ENCODE peak calls at places on chromosomes 7 and 10, in nine cellular contexts. Z, M, G, D, T, J, K, X and C are unnamed samples.

GRCh38 chr7:127798769-127799372 is 146.9 kb downstream of the SND1 start:
- DNase-seq in M (no peak), X (no peak), D (no peak), Z (no peak), T (no peak), G (no peak), K (no peak), J (no peak), C (no peak)

GRCh38 chr10:52115823-52116222 is 198.3 kb upstream of the DKK1 start:
- DNase-seq in T (peak; percentile 44), X (no peak), K (no peak), D (no peak), J (no peak), Z (no peak), G (peak; percentile 17), M (peak; percentile 7), C (no peak)

GRCh38 chr7:47217086-47217485 is 364.8 kb downstream of the TNS3 start:
- DNase-seq in K (no peak), D (no peak), T (no peak), M (no peak), X (no peak), Z (no peak), G (no peak), J (no peak), C (no peak)

GRCh38 chr10:106114656-106115186 is 1049.8 kb downstream of the SORCS1 start:
- DNase-seq in D (no peak), M (no peak), X (no peak), J (no peak), Z (no peak), G (no peak), T (no peak), K (no peak), C (no peak)

GRCh38 chr10:72385724-72386123 is 31.0 kb upstream of the DNAJB12 start:
- DNase-seq in X (no peak), T (no peak), D (no peak), M (no peak), Z (no peak), G (no peak), K (no peak), J (no peak), C (no peak)

GRCh38 chr7:149881328-149882263 is 7.8 kb downstream of the ATP6V0E2 start:
- DNase-seq in D (no peak), T (no peak), G (no peak), Z (no peak), X (no peak), J (no peak), M (no peak), K (no peak), C (no peak)

GRCh38 chr10:22652988-22653431 is 61.4 kb downstream of the PIP4K2A start:
- DNase-seq in D (no peak), X (no peak), Z (no peak), K (no peak), J (no peak), T (no peak), M (no peak), G (no peak), C (no peak)

GRCh38 chr10:127715782-127716378 is 21.1 kb upstream of the FOXI2 start:
- DNase-seq in D (peak; percentile 7), M (peak; percentile 20), G (peak; percentile 15), J (no peak), K (no peak), T (peak; percentile 14), Z (peak; percentile 2), X (no peak), C (no peak)

GRCh38 chr7:144027070-144027469 is 21.7 kb upstream of the OR2A5 start:
- DNase-seq in D (peak; percentile 23), T (peak; percentile 76), K (no peak), M (no peak), X (no peak), J (no peak), G (peak; percentile 10), Z (no peak), C (no peak)

GRCh38 chr10:124033887-124034218 is 59.5 kb downstream of the CHST15 start:
- DNase-seq in G (peak; percentile 55), X (no peak), Z (no peak), J (no peak), T (no peak), K (peak; percentile 49), D (no peak), M (no peak), C (no peak)

GRCh38 chr10:61662794-61663259 is at the start of gene CABCOCO1:
- DNase-seq in M (no peak), G (peak; percentile 71), J (no peak), Z (no peak), X (no peak), K (peak; percentile 63), D (peak; percentile 58), T (peak; percentile 59), C (no peak)

GRCh38 chr10:117241541-117242462 is 888 bp downstream of the SLC18A2 start:
- DNase-seq in G (peak; percentile 10), Z (no peak), T (no peak), K (no peak), J (no peak), M (no peak), D (peak; percentile 7), X (no peak), C (no peak)

GRCh38 chr10:61822781-61823230 is 78.7 kb upstream of the ARID5B start:
- DNase-seq in K (no peak), M (no peak), G (peak; percentile 84), X (no peak), T (no peak), D (peak; percentile 71), J (no peak), Z (no peak), C (peak; percentile 50)

GRCh38 chr10:78736926-78737618 is 331.7 kb upstream of the ZMIZ1 start:
- DNase-seq in M (no peak), T (no peak), X (no peak), G (no peak), J (no peak), Z (no peak), K (no peak), D (no peak), C (no peak)

GRCh38 chr7:51455948-51456347 is 139.3 kb upstream of the COBL start:
- DNase-seq in J (no peak), Z (no peak), K (no peak), D (no peak), T (no peak), M (no peak), G (no peak), X (no peak), C (no peak)

GRCh38 chr7:142025896-142026295 is 30.2 kb downstream of the MGAM start:
- DNase-seq in X (no peak), D (no peak), J (no peak), M (no peak), Z (no peak), T (no peak), K (no peak), G (peak; percentile 58), C (no peak)

GRCh38 chr7:142030294-142030693 is 34.6 kb downstream of the MGAM start:
- DNase-seq in J (no peak), G (peak; percentile 23), T (peak; percentile 3), D (peak; percentile 4), X (no peak), M (no peak), K (no peak), Z (no peak), C (no peak)

GRCh38 chr7:142024547-142024946 is 28.9 kb downstream of the MGAM start:
- DNase-seq in J (no peak), D (peak; percentile 7), M (no peak), Z (no peak), K (no peak), T (no peak), X (no peak), G (peak; percentile 61), C (no peak)
- TF ChIP-seq CTCF in J (no peak), D (no peak), M (no peak), Z (no peak), K (no peak), T (no peak), X (no peak), G (no peak), C (no peak)

GRCh38 chr7:24233386-24233785 is 50.6 kb upstream of the NPY start:
- DNase-seq in X (no peak), J (no peak), T (no peak), G (no peak), D (no peak), Z (no peak), K (no peak), M (no peak), C (no peak)

GRCh38 chr7:24227068-24227467 is 56.9 kb upstream of the NPY start:
- DNase-seq in T (no peak), G (no peak), D (no peak), J (no peak), M (no peak), Z (no peak), K (no peak), X (no peak), C (no peak)

GRCh38 chr7:24229481-24230226 is 54.3 kb upstream of the NPY start:
- DNase-seq in K (no peak), Z (no peak), T (no peak), D (no peak), G (no peak), M (no peak), J (no peak), X (no peak), C (no peak)

DNA sequence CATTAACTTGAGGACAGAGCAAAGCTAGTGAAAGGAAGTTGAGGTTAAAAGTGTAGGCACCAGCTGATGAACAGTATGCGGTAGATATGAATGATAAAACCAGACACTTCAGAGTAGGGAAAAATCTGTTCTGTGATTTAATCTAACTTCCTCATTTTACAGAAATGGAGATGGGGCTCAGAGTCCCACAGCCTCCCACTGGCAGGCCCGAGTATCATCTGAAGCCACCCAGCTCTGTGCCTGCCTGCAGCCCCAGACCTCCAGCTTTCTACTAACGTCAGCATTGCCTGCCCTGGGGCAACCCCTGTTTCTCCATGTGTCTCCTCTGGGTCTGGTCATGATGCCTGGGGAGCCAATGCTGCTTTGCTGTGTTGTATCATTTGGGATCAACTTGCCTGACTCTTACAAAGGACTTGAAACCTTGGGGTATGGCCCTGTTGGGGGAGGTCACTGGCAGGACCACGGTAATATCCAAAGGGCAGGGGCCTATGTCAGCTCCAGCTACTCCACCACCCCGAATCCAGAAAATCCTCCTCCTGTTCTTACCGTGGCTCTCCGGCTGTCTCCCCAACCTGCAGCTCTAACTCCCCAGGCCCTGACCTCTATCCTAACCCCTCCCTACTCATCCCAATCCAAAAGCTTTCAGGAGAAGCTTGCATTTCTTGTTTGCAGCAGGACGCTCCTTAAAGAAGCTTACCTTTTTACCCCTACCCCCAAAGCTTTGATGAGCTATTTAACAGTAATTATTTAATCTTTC is 56.2 kb upstream of the NPY start:
- DNase-seq in J (no peak), D (no peak), Z (no peak), G (no peak), X (no peak), K (no peak), M (peak; percentile 37), T (no peak), C (no peak)
- TF ChIP-seq CTCF in J (no peak), D (no peak), Z (no peak), G (no peak), X (no peak), K (no peak), M (peak; percentile 4), T (no peak), C (no peak)

GRCh38 chr7:32251659-32252058 is 181.5 kb upstream of the PDE1C start:
- DNase-seq in Z (no peak), T (no peak), X (no peak), D (no peak), M (no peak), G (no peak), J (no peak), K (no peak), C (no peak)
- TF ChIP-seq CTCF in Z (no peak), T (no peak), X (no peak), D (no peak), M (no peak), G (no peak), J (no peak), K (no peak), C (no peak)

GRCh38 chr7:158355456-158356065 is 232.1 kb downstream of the PTPRN2 start:
- DNase-seq in Z (peak; percentile 13), D (no peak), K (no peak), X (no peak), G (no peak), M (no peak), J (no peak), T (no peak), C (no peak)
- TF ChIP-seq CTCF in Z (peak; percentile 78), D (no peak), K (no peak), X (no peak), G (no peak), M (no peak), J (peak; percentile 15), T (no peak), C (no peak)